ENCODE peak calls at places on chromosomes 4 and X, in ten cellular contexts. H is G401; L is BJ; N is GM10248; K is NCI-H2029; F is coronary artery; W is endothelial cell of umbilical vein; G is adrenal gland; O is activated naive CD4-positive, alpha-beta T cell; A is HuH-7. C is an unnamed sample.

GRCh38 chr4:140092094-140092820 is 61.7 kb downstream of the MAML3 start:
- DNase-seq in G (peak), N (no peak), L (no peak), A (peak), W (peak), O (no peak), H (peak), K (peak), F (no peak), C (no peak)

GRCh38 chr4:147362868-147363440 is 117.9 kb upstream of the EDNRA start:
- DNase-seq in K (no peak), H (no peak), A (no peak), L (no peak), F (no peak), G (peak), W (no peak), O (no peak), N (no peak), C (no peak)

GRCh38 chr4:102328045-102328444 is 17.2 kb downstream of the SLC39A8 start:
- DNase-seq in O (no peak), W (no peak), K (no peak), H (no peak), F (no peak), L (no peak), G (no peak), A (no peak), N (no peak), C (no peak)

GRCh38 chrX:148530464-148531077 is 30.2 kb downstream of the AFF2 start:
- DNase-seq in G (no peak), H (no peak), N (no peak), W (peak), F (no peak), K (no peak), O (no peak), A (no peak), L (no peak), C (no peak)

GRCh38 chr4:171940656-171941055 is 127.5 kb downstream of the GALNTL6 start:
- DNase-seq in W (no peak), N (no peak), F (no peak), H (no peak), A (no peak), L (no peak), G (no peak), K (no peak), O (no peak), C (no peak)

GRCh38 chr4:139154134-139154421 is 22.9 kb downstream of the ELF2 start:
- DNase-seq in O (no peak), N (no peak), H (no peak), L (no peak), K (no peak), A (no peak), F (no peak), G (no peak), W (no peak), C (no peak)

GRCh38 chrX:136214551-136214950 is 36.6 kb downstream of the MAP7D3 start:
- DNase-seq in N (no peak), L (peak), F (no peak), K (no peak), A (no peak), W (peak), G (no peak), O (no peak), H (no peak), C (no peak)

GRCh38 chr4:143355540-143356217 is 19.0 kb downstream of the GAB1 start:
- DNase-seq in N (no peak), G (no peak), A (no peak), F (no peak), W (no peak), H (no peak), L (no peak), O (no peak), K (no peak), C (no peak)

GRCh38 chrX:98194036-98194435 is 1310.3 kb downstream of the RPA4 start:
- DNase-seq in A (no peak), N (no peak), O (no peak), L (no peak), H (no peak), G (no peak), K (no peak), W (no peak), F (no peak), C (no peak)

GRCh38 chr4:155759372-155760252 is 791 bp downstream of the GUCY1B1 start:
- DNase-seq in K (no peak), H (peak), N (peak), L (no peak), O (no peak), W (peak), G (peak), A (no peak), F (peak), C (no peak)

GRCh38 chrX:112852850-112853249 is 12.2 kb upstream of the AMOT start:
- DNase-seq in F (no peak), A (no peak), W (no peak), H (no peak), O (no peak), K (no peak), L (no peak), G (no peak), N (no peak), C (no peak)

GRCh38 chr4:34280131-34280530 is 1964.2 kb downstream of the ARAP2 start:
- DNase-seq in L (no peak), A (no peak), N (no peak), H (no peak), G (no peak), O (no peak), W (no peak), F (no peak), K (no peak), C (no peak)

GRCh38 chrX:27186671-27187070 is 276.5 kb downstream of the PPP4R3C start:
- DNase-seq in F (no peak), A (no peak), N (peak), O (no peak), G (peak), L (no peak), K (no peak), W (peak), H (peak), C (peak)

GRCh38 chrX:153546386-153546785 is 28.9 kb downstream of the ATP2B3 start:
- DNase-seq in A (no peak), F (no peak), H (peak), W (no peak), G (no peak), L (no peak), O (no peak), K (no peak), N (no peak), C (no peak)

GRCh38 chr4:40335508-40335860 is 351 bp downstream of the CHRNA9 start:
- DNase-seq in G (no peak), O (no peak), A (no peak), N (no peak), W (no peak), H (no peak), F (no peak), K (no peak), L (peak), C (no peak)

GRCh38 chrX:114924846-114925245 is 92.6 kb downstream of the IL13RA2 start:
- DNase-seq in G (no peak), A (no peak), K (no peak), O (no peak), F (no peak), W (no peak), L (peak), N (no peak), H (no peak), C (no peak)

GRCh38 chrX:154435171-154435733 is 1.7 kb upstream of the GDI1 start:
- DNase-seq in G (no peak), F (no peak), K (no peak), A (no peak), N (no peak), H (no peak), O (no peak), W (no peak), L (no peak), C (no peak)

GRCh38 chr4:1851160-1851559 is 4.8 kb downstream of the LETM1 start:
- DNase-seq in G (no peak), F (no peak), O (no peak), A (no peak), L (no peak), K (no peak), H (peak), N (no peak), W (no peak), C (no peak)

GRCh38 chr4:78002260-78002659 is 54.9 kb upstream of the FRAS1 start:
- DNase-seq in K (no peak), F (no peak), O (no peak), A (no peak), N (no peak), H (no peak), W (no peak), G (no peak), L (no peak), C (no peak)

GRCh38 chr4:98170035-98170434 is 26.8 kb upstream of the STPG2 start:
- DNase-seq in F (no peak), G (no peak), K (no peak), A (no peak), N (no peak), L (no peak), O (no peak), W (no peak), H (no peak), C (no peak)

GRCh38 chrX:68868902-68869800 is 40.3 kb downstream of the EFNB1 start:
- DNase-seq in W (no peak), G (no peak), H (no peak), O (no peak), K (no peak), A (peak), F (no peak), L (no peak), N (no peak), C (no peak)

C was measured in activated CD4-positive, alpha-beta memory T cell treated with anti-CD3 and anti-CD28 coated beads, Interleukin-2, amount 10 ng/mL, durations not matched to agents 7 days and 5 days.